ENCODE peak calls at places on chromosomes 12 and 14, in nine cellular contexts. G is colonic mucosa, O is astrocyte, B is AG04450, H is HL-60, A is adrenal gland, V is tibial artery, S is suprapubic skin, D is uterus. Y is an unnamed sample.

GRCh38 chr12:43069768-43070221 is 480.2 kb upstream of the PRICKLE1 start:
- DNase-seq in G (no peak), H (no peak), D (peak), B (no peak), O (peak), A (no peak), V (no peak), S (no peak), Y (no peak)

GRCh38 chr14:96409701-96410100 is 17.8 kb downstream of the AK7 start:
- DNase-seq in S (no peak), A (peak), D (no peak), B (no peak), V (no peak), H (no peak), G (no peak), O (peak), Y (no peak)

GRCh38 chr12:28222081-28222700 is 31.9 kb downstream of the CCDC91 start:
- DNase-seq in B (no peak), V (no peak), S (no peak), O (peak), D (no peak), G (no peak), A (no peak), H (no peak), Y (no peak)

GRCh38 chr12:130483616-130484180 is 146.0 kb downstream of the PIWIL1 start:
- DNase-seq in D (no peak), H (no peak), V (peak), S (no peak), A (no peak), G (no peak), B (no peak), O (no peak), Y (no peak)

GRCh38 chr14:106790189-106791036 is 1264.0 kb downstream of the TMEM121 start:
- DNase-seq in D (no peak), A (peak), O (no peak), B (no peak), G (peak), H (peak), V (no peak), S (no peak), Y (no peak)

GRCh38 chr14:103707329-103708263 is 7.7 kb downstream of the XRCC3 start:
- DNase-seq in O (no peak), V (no peak), S (no peak), G (no peak), A (no peak), D (no peak), H (no peak), B (no peak), Y (no peak)

GRCh38 chr14:94636744-94637412 is 24.7 kb downstream of the SERPINA3 start:
- DNase-seq in V (no peak), H (no peak), D (no peak), O (no peak), B (no peak), A (no peak), G (no peak), S (no peak), Y (peak)

GRCh38 chr14:100410056-100410565 is 87.0 kb downstream of the SLC25A47 start:
- DNase-seq in G (no peak), S (no peak), B (no peak), A (no peak), V (no peak), H (no peak), O (peak), D (no peak), Y (no peak)

GRCh38 chr12:61412209-61412608 is 848.0 kb upstream of the USP15 start:
- DNase-seq in S (no peak), D (no peak), O (no peak), H (no peak), B (no peak), V (no peak), A (no peak), G (no peak), Y (no peak)

GRCh38 chr12:55927588-55928502 is at the start of gene PYM1:
- DNase-seq in H (peak), D (peak), G (peak), S (peak), O (peak), A (peak), V (peak), B (no peak), Y (peak)

GRCh38 chr12:56221233-56221756 is 427 bp downstream of the RNF41 start:
- DNase-seq in S (no peak), V (peak), O (peak), D (peak), B (peak), A (peak), H (no peak), G (peak), Y (peak)

GRCh38 chr14:37865719-37866549 is 270.5 kb downstream of the TTC6 start:
- DNase-seq in H (no peak), G (no peak), O (peak), A (no peak), D (no peak), S (no peak), V (no peak), B (no peak), Y (no peak)

GRCh38 chr12:57280234-57281062 is 29.5 kb upstream of the STAC3 start:
- DNase-seq in S (no peak), O (peak), A (peak), V (no peak), B (peak), G (peak), H (peak), D (peak), Y (peak)

GRCh38 chr14:54251356-54251755 is 145.5 kb upstream of the CDKN3 start:
- DNase-seq in V (no peak), O (peak), S (no peak), G (no peak), H (no peak), B (no peak), A (no peak), D (no peak), Y (no peak)

GRCh38 chr12:9866786-9867379 is 2.3 kb downstream of the CLEC2B start:
- DNase-seq in B (no peak), V (no peak), S (no peak), H (no peak), A (no peak), G (no peak), D (no peak), O (no peak), Y (no peak)

GRCh38 chr12:119624971-119625370 is 31.4 kb downstream of the TMEM233 start:
- DNase-seq in V (no peak), H (no peak), D (no peak), O (peak), G (no peak), S (no peak), B (no peak), A (no peak), Y (no peak)

GRCh38 chr12:6380141-6381121 is 3.5 kb upstream of the LTBR start:
- DNase-seq in O (peak), B (no peak), D (peak), H (no peak), S (peak), G (no peak), V (no peak), A (no peak), Y (no peak)

DNA sequence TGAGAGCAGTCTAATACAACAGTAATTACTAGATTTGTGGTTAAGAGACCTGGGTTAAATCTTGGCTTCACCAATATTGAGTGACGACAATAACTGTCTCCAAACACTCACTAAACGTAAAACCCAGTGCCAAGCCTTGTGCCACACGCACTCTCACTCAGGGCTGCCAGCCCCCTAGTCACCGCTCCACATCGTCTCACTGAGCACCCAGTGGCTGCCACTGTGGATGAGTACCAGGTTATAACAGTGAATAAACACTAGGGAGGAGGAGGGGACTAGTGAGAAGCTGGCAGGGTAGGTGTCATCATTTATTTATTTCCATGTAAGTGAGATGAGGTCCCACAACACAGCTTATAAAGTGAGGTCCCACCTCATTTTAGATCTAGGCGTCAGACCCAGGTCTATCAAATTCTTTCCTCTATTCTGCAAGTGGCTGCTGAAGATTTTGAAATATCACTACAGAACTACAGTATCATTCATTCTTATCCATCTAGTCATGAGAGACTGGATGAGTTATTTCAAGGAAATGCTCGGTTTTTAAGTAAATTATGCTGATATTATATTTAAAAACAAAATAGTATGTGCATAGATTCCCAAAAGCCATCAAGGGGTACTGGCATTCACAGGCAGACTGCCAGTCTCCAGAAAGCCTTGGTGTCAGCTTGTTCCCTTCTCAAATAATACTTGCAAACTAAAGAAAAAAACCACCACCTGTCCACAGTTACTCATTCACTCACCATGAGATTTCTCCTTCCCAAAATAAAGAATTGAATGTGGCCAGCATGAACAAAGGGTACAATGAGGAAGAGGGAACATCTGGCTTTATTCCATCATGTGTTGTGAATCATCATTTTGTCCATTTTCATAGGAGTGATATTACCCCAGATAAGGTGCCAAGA is 84.0 kb downstream of the PTPN21 start:
- DNase-seq in D (no peak), O (peak), G (no peak), V (no peak), B (no peak), A (no peak), S (no peak), H (no peak), Y (no peak)
- H3K27ac ChIP-seq in D (no peak), O (no peak), G (no peak), V (no peak), B (no peak), A (no peak), S (no peak), H (no peak), Y (no peak)

DNA sequence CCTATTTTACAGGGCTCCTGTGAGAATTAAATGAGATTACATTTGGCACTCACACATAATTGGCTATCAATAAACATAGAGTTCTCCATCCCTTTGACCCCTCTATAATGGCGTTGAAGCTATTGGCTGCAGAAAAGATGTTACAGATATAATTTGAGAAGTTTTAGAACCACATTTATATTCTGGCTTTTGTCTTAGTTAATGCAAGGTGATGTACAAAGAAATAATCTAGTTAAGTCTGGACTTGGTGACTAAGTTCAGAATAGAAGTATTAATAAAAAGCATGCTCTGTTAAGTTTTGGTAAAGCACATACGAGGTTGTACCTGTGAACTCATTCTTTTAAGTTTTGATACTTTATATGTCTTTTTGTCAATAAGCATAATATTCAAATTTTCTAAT is 187.1 kb upstream of the HMGA2 start:
- DNase-seq in H (no peak), D (no peak), V (no peak), G (no peak), S (no peak), B (no peak), A (no peak), O (no peak), Y (no peak)
- H3K27ac ChIP-seq in H (no peak), D (no peak), V (no peak), G (no peak), S (no peak), B (no peak), A (no peak), O (no peak), Y (no peak)

GRCh38 chr14:78010688-78011087 is 159.5 kb upstream of the NRXN3 start:
- DNase-seq in B (no peak), V (no peak), A (no peak), G (no peak), O (peak), S (no peak), H (no peak), D (no peak), Y (no peak)
- H3K27ac ChIP-seq in B (no peak), V (no peak), A (no peak), G (no peak), O (no peak), S (no peak), H (no peak), D (no peak), Y (no peak)

GRCh38 chr14:30767624-30768023 is 106.7 kb upstream of the COCH start:
- DNase-seq in V (no peak), G (no peak), A (no peak), B (no peak), O (no peak), S (no peak), D (no peak), H (no peak), Y (no peak)

GRCh38 chr14:30770376-30770775 is 104.0 kb upstream of the COCH start:
- DNase-seq in V (no peak), O (no peak), H (no peak), A (no peak), G (no peak), B (no peak), D (no peak), S (no peak), Y (no peak)

GRCh38 chr14:30763891-30764290 is 110.5 kb upstream of the COCH start:
- DNase-seq in A (no peak), O (no peak), B (no peak), V (no peak), G (no peak), D (no peak), H (no peak), S (no peak), Y (no peak)

GRCh38 chr14:30771595-30771994 is 102.8 kb upstream of the COCH start:
- DNase-seq in G (no peak), H (no peak), S (no peak), V (no peak), D (no peak), O (no peak), B (no peak), A (no peak), Y (no peak)

GRCh38 chr14:30768791-30769190 is 105.6 kb upstream of the COCH start:
- DNase-seq in D (no peak), S (no peak), H (no peak), O (no peak), B (no peak), V (no peak), A (no peak), G (no peak), Y (no peak)
- H3K27ac ChIP-seq in D (no peak), S (no peak), H (no peak), O (no peak), B (no peak), V (no peak), A (no peak), G (no peak), Y (no peak)

GRCh38 chr14:74414793-74415437 is 11.1 kb downstream of the SYNDIG1L start:
- DNase-seq in V (no peak), G (no peak), S (no peak), O (no peak), A (no peak), H (no peak), B (no peak), D (no peak), Y (no peak)
- H3K27ac ChIP-seq in V (no peak), G (no peak), S (no peak), O (no peak), A (no peak), H (no peak), B (no peak), D (no peak), Y (no peak)

DNA sequence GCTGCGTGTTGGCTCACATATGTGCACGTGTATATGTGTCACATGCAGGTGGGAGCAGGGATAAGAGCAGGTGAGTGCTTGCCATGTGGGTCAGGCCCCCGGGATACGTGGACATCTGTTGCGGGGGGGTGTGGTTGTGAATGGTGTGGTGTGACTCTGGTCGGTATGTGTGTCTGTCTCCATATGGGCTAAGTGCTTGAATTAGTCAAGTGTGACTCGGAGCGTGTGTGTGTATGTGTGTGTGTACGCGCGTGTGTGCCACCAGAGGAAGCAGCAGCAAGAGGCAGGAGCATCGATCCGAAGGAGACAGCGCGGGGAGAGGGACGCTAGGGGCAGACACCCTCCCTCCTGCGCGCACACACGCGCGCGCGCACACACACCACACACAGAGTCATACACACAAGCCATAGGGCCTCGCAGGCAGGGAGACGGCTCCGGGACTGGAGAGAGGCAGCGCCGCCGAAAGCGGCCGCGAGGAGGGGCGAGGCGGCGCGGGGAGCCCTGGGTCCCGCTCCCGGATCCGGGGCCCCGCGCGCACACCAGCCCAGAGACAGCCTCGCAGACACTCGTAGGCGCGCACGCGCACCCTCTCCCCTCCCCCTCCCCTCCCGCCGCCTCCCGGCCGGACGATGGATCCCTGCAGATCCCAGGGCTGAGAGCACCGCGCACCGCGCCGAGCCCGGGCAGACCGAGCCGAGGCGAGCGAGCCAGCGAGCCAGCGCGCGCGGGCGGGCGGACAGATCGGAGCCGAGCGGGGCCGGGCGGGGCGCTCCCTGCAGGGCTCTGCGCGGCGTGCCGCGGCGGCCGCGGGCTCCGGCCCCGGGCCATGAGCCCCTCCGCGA is at the start of gene ASIC1:
- DNase-seq in G (peak), H (peak), D (peak), O (peak), S (no peak), A (peak), V (peak), B (no peak), Y (peak)
- H3K27ac ChIP-seq in G (no peak), H (no peak), D (no peak), O (no peak), S (no peak), A (peak), V (peak), B (no peak), Y (peak)

GRCh38 chr12:14564336-14564959 is 3.2 kb downstream of the PLBD1 start:
- DNase-seq in H (no peak), V (no peak), D (no peak), A (no peak), O (no peak), S (no peak), G (no peak), B (no peak), Y (no peak)
- H3K27ac ChIP-seq in H (no peak), V (no peak), D (no peak), A (no peak), O (no peak), S (no peak), G (no peak), B (no peak), Y (no peak)

Y was measured in prostate gland.